ENCODE peak calls at places on chromosomes 12 and 14, in eight cellular contexts. N is HCT116; T is sigmoid colon; W is left lung; S is right atrium auricular region; J is IMR-90; P is effector memory CD4-positive, alpha-beta T cell; D is cardiac muscle cell. Q is an unnamed sample.

GRCh38 chr14:65949711-65950516 is 536.3 kb upstream of the CCDC196 start:
- DNase-seq in N (peak; percentile 4), T (peak; percentile 72), W (no peak), S (no peak), J (peak; percentile 12), P (no peak), D (peak; percentile 84), Q (no peak)

GRCh38 chr14:94291906-94292525 is 1.1 kb downstream of the SERPINA10 start:
- DNase-seq in N (no peak), T (no peak), W (no peak), S (peak; percentile 28), J (no peak), P (no peak), D (no peak), Q (no peak)

GRCh38 chr12:28874758-28875157 is 274.3 kb upstream of the FAR2 start:
- DNase-seq in N (no peak), T (no peak), W (no peak), S (no peak), J (no peak), P (no peak), D (no peak), Q (no peak)

GRCh38 chr12:66915312-66915904 is 236.5 kb upstream of the GRIP1 start:
- DNase-seq in N (no peak), T (no peak), W (no peak), S (no peak), J (no peak), P (no peak), D (no peak), Q (no peak)

GRCh38 chr12:98515368-98516183 is at the start of gene TMPO:
- DNase-seq in N (peak; percentile 82), T (peak; percentile 94), W (peak; percentile 95), S (peak; percentile 93), J (peak; percentile 87), P (peak; percentile 85), D (peak; percentile 94), Q (peak; percentile 76)

GRCh38 chr12:83461326-83461985 is 774.8 kb downstream of the TMTC2 start:
- DNase-seq in N (no peak), T (no peak), W (no peak), S (no peak), J (no peak), P (no peak), D (no peak), Q (no peak)

GRCh38 chr14:94341654-94342333 is 18.7 kb upstream of the SERPINA6 start:
- DNase-seq in N (no peak), T (no peak), W (no peak), S (peak; percentile 55), J (no peak), P (no peak), D (no peak), Q (no peak)

GRCh38 chr12:98828802-98829600 is 183.9 kb downstream of the APAF1 start:
- DNase-seq in N (no peak), T (no peak), W (no peak), S (no peak), J (no peak), P (no peak), D (no peak), Q (no peak)

GRCh38 chr12:54228471-54228870 is 39.7 kb upstream of the SMUG1 start:
- DNase-seq in N (no peak), T (no peak), W (no peak), S (no peak), J (no peak), P (no peak), D (no peak), Q (no peak)

GRCh38 chr14:50676814-50677516 is 8.9 kb upstream of the SAV1 start:
- DNase-seq in N (no peak), T (no peak), W (no peak), S (no peak), J (no peak), P (no peak), D (no peak), Q (no peak)

GRCh38 chr12:2682301-2683282 is 112.2 kb upstream of the FKBP4 start:
- DNase-seq in N (peak; percentile 26), T (no peak), W (no peak), S (peak; percentile 40), J (peak; percentile 54), P (no peak), D (peak; percentile 74), Q (no peak)

GRCh38 chr14:100620437-100621100 is 33.4 kb upstream of the BEGAIN start:
- DNase-seq in N (no peak), T (peak; percentile 40), W (no peak), S (no peak), J (no peak), P (no peak), D (peak; percentile 18), Q (no peak)

GRCh38 chr12:100827901-100828520 is 33.4 kb downstream of the ANO4 start:
- DNase-seq in N (peak; percentile 23), T (no peak), W (no peak), S (no peak), J (peak; percentile 54), P (no peak), D (peak; percentile 60), Q (no peak)

GRCh38 chr12:71755146-71755892 is 656 bp downstream of the RAB21 start:
- DNase-seq in N (no peak), T (peak; percentile 77), W (no peak), S (peak; percentile 70), J (peak; percentile 73), P (peak; percentile 57), D (peak; percentile 40), Q (no peak)

GRCh38 chr12:118035194-118036041 is 18.9 kb downstream of the RFC5 start:
- DNase-seq in N (no peak), T (no peak), W (no peak), S (no peak), J (peak; percentile 22), P (no peak), D (no peak), Q (no peak)

GRCh38 chr12:90203556-90203955 is 494.9 kb upstream of the ATP2B1 start:
- DNase-seq in N (no peak), T (no peak), W (no peak), S (no peak), J (no peak), P (no peak), D (no peak), Q (no peak)

GRCh38 chr12:88339254-88339949 is 197.3 kb downstream of the TMTC3 start:
- DNase-seq in N (peak; percentile 3), T (no peak), W (no peak), S (no peak), J (peak; percentile 85), P (no peak), D (no peak), Q (no peak)

GRCh38 chr14:59463773-59464650 is 1.2 kb downstream of the GPR135 start:
- DNase-seq in N (no peak), T (peak; percentile 68), W (peak; percentile 81), S (no peak), J (no peak), P (no peak), D (no peak), Q (no peak)

GRCh38 chr12:9634177-9634803 is 26.6 kb upstream of the KLRB1 start:
- DNase-seq in N (no peak), T (no peak), W (no peak), S (no peak), J (peak; percentile 47), P (peak; percentile 65), D (peak; percentile 64), Q (peak; percentile 43)

GRCh38 chr12:88805286-88805685 is 225.0 kb upstream of the KITLG start:
- DNase-seq in N (no peak), T (no peak), W (no peak), S (no peak), J (peak; percentile 9), P (no peak), D (no peak), Q (no peak)

GRCh38 chr12:77324763-77325468 is 259.5 kb upstream of the E2F7 start:
- DNase-seq in N (peak; percentile 40), T (peak; percentile 80), W (peak; percentile 93), S (peak; percentile 72), J (peak; percentile 61), P (no peak), D (peak; percentile 89), Q (peak; percentile 66)

DNA sequence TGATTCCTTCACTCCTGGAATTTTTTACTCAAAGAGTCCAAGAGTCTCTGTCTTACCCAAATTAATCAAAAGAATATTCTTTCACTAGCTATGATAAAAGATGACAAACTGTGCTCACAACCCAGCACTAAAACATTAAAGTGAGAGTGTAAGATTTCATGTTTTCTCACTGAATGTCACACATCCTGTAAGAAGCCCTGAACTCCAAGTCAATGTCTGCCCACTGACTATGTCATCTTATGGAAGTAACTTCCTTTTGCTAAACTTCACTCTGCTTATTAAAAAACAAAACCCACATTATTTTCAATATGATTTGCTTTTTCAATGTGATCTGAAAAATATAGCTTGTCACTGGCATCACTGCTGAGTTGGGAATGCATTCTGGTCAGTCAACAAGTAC is 15.6 kb downstream of the SPRING1 start:
- DNase-seq in N (no peak), T (no peak), W (no peak), S (no peak), J (no peak), P (no peak), D (no peak), Q (no peak)
- H3K4me3 ChIP-seq in N (no peak overlapping the region), T (no peak overlapping the region), W (no peak overlapping the region), S (no peak overlapping the region), J (no peak overlapping the region), P (no peak overlapping the region), D (no peak overlapping the region), Q (no peak overlapping the region)

GRCh38 chr14:61489932-61490331 is 168.6 kb downstream of the PRKCH start:
- DNase-seq in N (no peak), T (peak; percentile 74), W (no peak), S (no peak), J (no peak), P (no peak), D (no peak), Q (no peak)
- H3K27ac ChIP-seq in N (no peak overlapping the region), T (no peak overlapping the region), W (peak overlapping the region; percentile 91), S (peak overlapping the region; percentile 65), J (no peak overlapping the region), P (no peak overlapping the region), D (no peak overlapping the region), Q (no peak overlapping the region)

GRCh38 chr12:68622250-68622649 is 11.6 kb downstream of the RAP1B start:
- DNase-seq in N (no peak), T (no peak), W (no peak), S (no peak), J (no peak), P (no peak), D (no peak), Q (no peak)
- H3K4me1 ChIP-seq in N (peaks cover 6% of the 10 kb centered on the region), T (no peaks in the 10 kb centered on the region), W (peaks cover 88% of the 10 kb centered on the region), S (no peaks in the 10 kb centered on the region), J (peaks cover 19% of the 10 kb centered on the region), P (peaks cover 19% of the 10 kb centered on the region), D (no peaks in the 10 kb centered on the region), Q (peaks cover 1% of the 10 kb centered on the region)

DNA sequence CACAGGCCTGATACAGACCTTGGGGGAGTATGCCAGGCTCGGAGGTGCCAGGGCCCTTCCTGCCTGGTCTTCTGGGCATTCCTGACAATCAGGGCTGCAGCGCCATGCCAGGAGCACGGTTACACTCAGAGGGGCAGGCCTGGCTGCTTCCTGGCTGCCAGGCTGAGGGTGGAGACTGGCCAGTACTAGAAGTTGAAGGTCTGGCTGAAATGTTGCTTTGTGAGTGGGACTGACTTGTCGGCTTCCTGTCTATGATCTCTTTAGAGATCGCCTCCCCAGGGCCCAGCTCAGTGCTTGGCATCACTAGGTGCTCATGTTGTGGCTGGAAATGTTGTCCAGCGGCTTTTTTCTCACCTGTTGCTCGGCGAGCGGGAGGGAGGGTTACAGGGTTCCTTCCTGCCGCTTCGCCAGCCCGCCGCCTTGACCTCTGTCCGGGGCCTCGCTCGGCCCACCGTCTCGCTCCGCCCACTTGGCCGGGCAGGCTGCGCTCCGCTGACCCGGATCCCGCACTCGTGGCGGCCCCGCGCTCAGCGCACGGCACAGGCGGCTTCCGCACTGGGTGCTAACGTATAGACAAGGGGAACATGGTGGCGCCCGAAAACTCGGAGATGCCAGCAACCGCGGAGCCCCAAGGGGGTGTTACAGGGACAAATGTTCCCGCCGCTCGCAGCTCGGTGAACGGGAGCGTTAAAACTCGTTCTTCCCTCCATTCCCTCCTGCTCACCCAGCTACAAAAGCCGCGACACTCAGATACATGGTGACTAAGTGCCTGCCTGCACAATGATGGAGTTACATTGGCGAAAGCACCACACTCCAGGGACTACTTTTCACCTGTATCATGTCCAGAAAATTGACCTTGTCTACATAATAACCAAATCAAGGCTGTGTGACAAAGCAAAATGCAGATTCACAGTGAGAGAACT is 32.7 kb downstream of the PAPLN start:
- DNase-seq in N (no peak), T (peak; percentile 68), W (peak; percentile 92), S (peak; percentile 66), J (peak; percentile 18), P (no peak), D (peak; percentile 61), Q (no peak)
- H3K4me3 ChIP-seq in N (no peak overlapping the region), T (peak overlapping the region; percentile 46), W (peak overlapping the region; percentile 21), S (peak overlapping the region; percentile 52), J (peak overlapping the region; percentile 21), P (peak overlapping the region; percentile 23), D (peak overlapping the region; percentile 9), Q (peak overlapping the region; percentile 3)